ENCODE peak calls at places on chromosomes 12 and 14, in four cellular contexts. K, Q, C and X are unnamed samples.

GRCh38 chr12:91914701-91915100 is 230.9 kb downstream of the BTG1 start:
- DNase-seq in K (no peak), Q (no peak), C (no peak), X (no peak)

GRCh38 chr14:94278732-94279131 is 14.3 kb downstream of the SERPINA10 start:
- DNase-seq in K (no peak), Q (no peak), C (no peak), X (no peak)

GRCh38 chr14:64193821-64194220 is 100.3 kb downstream of the ESR2 start:
- DNase-seq in K (no peak), Q (no peak), C (no peak), X (no peak)

GRCh38 chr14:68945585-68946289 is 33.4 kb downstream of the ACTN1 start:
- DNase-seq in K (no peak), Q (no peak), C (peak), X (peak)

GRCh38 chr12:41636658-41637057 is 448.5 kb downstream of the PDZRN4 start:
- DNase-seq in K (no peak), Q (no peak), C (no peak), X (no peak)

GRCh38 chr12:50600364-50600763 is 95.6 kb downstream of the DIP2B start:
- DNase-seq in K (no peak), Q (no peak), C (no peak), X (no peak)

GRCh38 chr14:77185093-77185465 is 3.5 kb downstream of the TMEM63C start:
- DNase-seq in K (no peak), Q (no peak), C (no peak), X (no peak)

GRCh38 chr14:45361727-45362126 is 108.7 kb upstream of the MIS18BP1 start:
- DNase-seq in K (no peak), Q (no peak), C (no peak), X (no peak)

GRCh38 chr14:59422069-59422881 is 42.9 kb downstream of the GPR135 start:
- DNase-seq in K (no peak), Q (peak), C (no peak), X (no peak)

GRCh38 chr14:105312973-105313372 is 1.6 kb upstream of the PACS2 start:
- DNase-seq in K (no peak), Q (no peak), C (no peak), X (no peak)

GRCh38 chr14:48955857-48956256 is 630.3 kb downstream of the RPS29 start:
- DNase-seq in K (no peak), Q (no peak), C (no peak), X (no peak)

GRCh38 chr14:99475179-99475578 is 5.5 kb downstream of the SETD3 start:
- DNase-seq in K (no peak), Q (no peak), C (no peak), X (no peak)

GRCh38 chr12:57718641-57719528 is 19.7 kb downstream of the AGAP2 start:
- DNase-seq in K (no peak), Q (no peak), C (no peak), X (no peak)

GRCh38 chr14:104660597-104660996 is 28.8 kb upstream of the INF2 start:
- DNase-seq in K (no peak), Q (no peak), C (no peak), X (no peak)

GRCh38 chr12:125124320-125124966 is 59.2 kb downstream of the AACS start:
- DNase-seq in K (no peak), Q (no peak), C (no peak), X (no peak)

GRCh38 chr14:84809158-84809557 is 720.8 kb upstream of the FLRT2 start:
- DNase-seq in K (no peak), Q (no peak), C (no peak), X (no peak)

GRCh38 chr12:14418526-14418925 is 53.0 kb downstream of the ATF7IP start:
- DNase-seq in K (no peak), Q (no peak), C (no peak), X (peak)

GRCh38 chr14:61764342-61765122 is 2.3 kb downstream of the SNAPC1 start:
- DNase-seq in K (no peak), Q (no peak), C (no peak), X (no peak)

GRCh38 chr14:59463773-59464650 is 1.2 kb downstream of the GPR135 start:
- DNase-seq in K (no peak), Q (no peak), C (peak), X (no peak)

GRCh38 chr12:28905220-28905940 is 243.7 kb upstream of the FAR2 start:
- DNase-seq in K (no peak), Q (no peak), C (no peak), X (no peak)

GRCh38 chr12:2649201-2650030 is 145.4 kb upstream of the FKBP4 start:
- DNase-seq in K (no peak), Q (no peak), C (no peak), X (no peak)

GRCh38 chr14:102056694-102057442 is 30.0 kb downstream of the HSP90AA1 start:
- DNase-seq in K (no peak), Q (no peak), C (no peak), X (no peak)